ENCODE peak calls at places on chromosomes 2 and 18, in ten cellular contexts. One of them, this sample, is unnamed.

GRCh38 chr2:145034511-145034910 is 514.6 kb upstream of the ZEB2 start:
- DNase-seq in ovary: no peak
- DNase-seq in K562: no peak
- DNase-seq in GM12891: no peak
- DNase-seq in lower leg skin: no peak
- DNase-seq in stomach: no peak
- DNase-seq in adrenal gland: no peak
- DNase-seq in IMR-90: no peak
- DNase-seq in HCT116: no peak
- DNase-seq in heart left ventricle: no peak
- DNase-seq in this sample: no peak

GRCh38 chr2:143607446-143608110 is 478.4 kb downstream of the ARHGAP15 start:
- DNase-seq in ovary: no peak
- DNase-seq in K562: no peak
- DNase-seq in GM12891: no peak
- DNase-seq in lower leg skin: no peak
- DNase-seq in stomach: no peak
- DNase-seq in adrenal gland: no peak
- DNase-seq in IMR-90: peak; percentile 68
- DNase-seq in HCT116: no peak
- DNase-seq in heart left ventricle: no peak
- DNase-seq in this sample: no peak

GRCh38 chr2:64398730-64399129 is 55.2 kb upstream of the LGALSL start:
- DNase-seq in ovary: no peak
- DNase-seq in K562: no peak
- DNase-seq in GM12891: no peak
- DNase-seq in lower leg skin: no peak
- DNase-seq in stomach: no peak
- DNase-seq in adrenal gland: no peak
- DNase-seq in IMR-90: no peak
- DNase-seq in HCT116: no peak
- DNase-seq in heart left ventricle: no peak
- DNase-seq in this sample: no peak

GRCh38 chr2:65351948-65352595 is 80.3 kb downstream of the SPRED2 start:
- DNase-seq in ovary: no peak
- DNase-seq in K562: no peak
- DNase-seq in GM12891: no peak
- DNase-seq in lower leg skin: no peak
- DNase-seq in stomach: no peak
- DNase-seq in adrenal gland: no peak
- DNase-seq in IMR-90: no peak
- DNase-seq in HCT116: no peak
- DNase-seq in heart left ventricle: no peak
- DNase-seq in this sample: no peak

GRCh38 chr2:112938904-112939303 is 27.9 kb downstream of the IL37 start:
- DNase-seq in ovary: no peak
- DNase-seq in K562: no peak
- DNase-seq in GM12891: no peak
- DNase-seq in lower leg skin: no peak
- DNase-seq in stomach: peak; percentile 53
- DNase-seq in adrenal gland: no peak
- DNase-seq in IMR-90: peak; percentile 13
- DNase-seq in HCT116: peak; percentile 68
- DNase-seq in heart left ventricle: no peak
- DNase-seq in this sample: no peak

GRCh38 chr18:10689231-10689953 is 163.6 kb downstream of the NAPG start:
- DNase-seq in ovary: no peak
- DNase-seq in K562: no peak
- DNase-seq in GM12891: no peak
- DNase-seq in lower leg skin: no peak
- DNase-seq in stomach: no peak
- DNase-seq in adrenal gland: no peak
- DNase-seq in IMR-90: no peak
- DNase-seq in HCT116: no peak
- DNase-seq in heart left ventricle: no peak
- DNase-seq in this sample: no peak

GRCh38 chr2:154532004-154532403 is 166.5 kb upstream of the KCNJ3 start:
- DNase-seq in ovary: no peak
- DNase-seq in K562: no peak
- DNase-seq in GM12891: no peak
- DNase-seq in lower leg skin: no peak
- DNase-seq in stomach: no peak
- DNase-seq in adrenal gland: no peak
- DNase-seq in IMR-90: no peak
- DNase-seq in HCT116: no peak
- DNase-seq in heart left ventricle: no peak
- DNase-seq in this sample: no peak

GRCh38 chr18:76005632-76006031 is 489.4 kb downstream of the ZNF516 start:
- DNase-seq in ovary: no peak
- DNase-seq in K562: no peak
- DNase-seq in GM12891: no peak
- DNase-seq in lower leg skin: no peak
- DNase-seq in stomach: no peak
- DNase-seq in adrenal gland: no peak
- DNase-seq in IMR-90: no peak
- DNase-seq in HCT116: no peak
- DNase-seq in heart left ventricle: no peak
- DNase-seq in this sample: no peak

GRCh38 chr2:240558229-240558885 is 569 bp upstream of the ANKMY1 start:
- DNase-seq in ovary: no peak
- DNase-seq in K562: no peak
- DNase-seq in GM12891: no peak
- DNase-seq in lower leg skin: peak; percentile 80
- DNase-seq in stomach: no peak
- DNase-seq in adrenal gland: peak; percentile 16
- DNase-seq in IMR-90: no peak
- DNase-seq in HCT116: no peak
- DNase-seq in heart left ventricle: no peak
- DNase-seq in this sample: no peak

GRCh38 chr2:240560084-240560479 is at the start of gene DUSP28:
- DNase-seq in ovary: peak; percentile 90
- DNase-seq in K562: peak; percentile 86
- DNase-seq in GM12891: peak; percentile 86
- DNase-seq in lower leg skin: peak; percentile 98
- DNase-seq in stomach: peak; percentile 95
- DNase-seq in adrenal gland: peak; percentile 92
- DNase-seq in IMR-90: peak; percentile 80
- DNase-seq in HCT116: peak; percentile 72
- DNase-seq in heart left ventricle: peak; percentile 96
- DNase-seq in this sample: peak; percentile 93

GRCh38 chr2:240559271-240559670 is 886 bp upstream of the DUSP28 start:
- DNase-seq in ovary: no peak
- DNase-seq in K562: no peak
- DNase-seq in GM12891: no peak
- DNase-seq in lower leg skin: peak; percentile 73
- DNase-seq in stomach: no peak
- DNase-seq in adrenal gland: peak; percentile 24
- DNase-seq in IMR-90: no peak
- DNase-seq in HCT116: no peak
- DNase-seq in heart left ventricle: no peak
- DNase-seq in this sample: no peak

GRCh38 chr2:240561325-240561971 is 1.3 kb downstream of the DUSP28 start:
- DNase-seq in ovary: no peak
- DNase-seq in K562: no peak
- DNase-seq in GM12891: no peak
- DNase-seq in lower leg skin: peak; percentile 73
- DNase-seq in stomach: no peak
- DNase-seq in adrenal gland: peak; percentile 33
- DNase-seq in IMR-90: peak; percentile 91
- DNase-seq in HCT116: no peak
- DNase-seq in heart left ventricle: no peak
- DNase-seq in this sample: peak; percentile 68

GRCh38 chr2:240560480-240561324 is 545 bp downstream of the DUSP28 start:
- DNase-seq in ovary: peak; percentile 100
- DNase-seq in K562: peak; percentile 93
- DNase-seq in GM12891: peak; percentile 82
- DNase-seq in lower leg skin: peak; percentile 100
- DNase-seq in stomach: peak; percentile 100
- DNase-seq in adrenal gland: peak; percentile 99
- DNase-seq in IMR-90: peak; percentile 97
- DNase-seq in HCT116: peak; percentile 95
- DNase-seq in heart left ventricle: peak; percentile 100
- DNase-seq in this sample: peak; percentile 99
- TF ChIP-seq POLR2A in ovary: peak; percentile 48
- TF ChIP-seq POLR2A in K562: peak; percentile 62
- TF ChIP-seq POLR2A in GM12891: peak; percentile 82
- TF ChIP-seq POLR2A in lower leg skin: no peak
- TF ChIP-seq POLR2A in stomach: peak; percentile 43
- TF ChIP-seq POLR2A in adrenal gland: peak; percentile 88
- TF ChIP-seq POLR2A in IMR-90: peak; percentile 76
- TF ChIP-seq POLR2A in HCT116: peak; percentile 63
- TF ChIP-seq POLR2A in heart left ventricle: peak; percentile 77
- TF ChIP-seq POLR2A in this sample: peak; percentile 97

GRCh38 chr2:237549216-237550056 is 16.9 kb upstream of the PRLH start:
- DNase-seq in ovary: no peak
- DNase-seq in K562: no peak
- DNase-seq in GM12891: no peak
- DNase-seq in lower leg skin: no peak
- DNase-seq in stomach: no peak
- DNase-seq in adrenal gland: no peak
- DNase-seq in IMR-90: no peak
- DNase-seq in HCT116: no peak
- DNase-seq in heart left ventricle: no peak
- DNase-seq in this sample: no peak

GRCh38 chr2:237550057-237550415 is 16.3 kb upstream of the PRLH start:
- DNase-seq in ovary: no peak
- DNase-seq in K562: no peak
- DNase-seq in GM12891: no peak
- DNase-seq in lower leg skin: no peak
- DNase-seq in stomach: no peak
- DNase-seq in adrenal gland: no peak
- DNase-seq in IMR-90: no peak
- DNase-seq in HCT116: no peak
- DNase-seq in heart left ventricle: no peak
- DNase-seq in this sample: no peak

GRCh38 chr2:237552911-237553310 is 13.5 kb upstream of the PRLH start:
- DNase-seq in ovary: no peak
- DNase-seq in K562: no peak
- DNase-seq in GM12891: no peak
- DNase-seq in lower leg skin: no peak
- DNase-seq in stomach: no peak
- DNase-seq in adrenal gland: no peak
- DNase-seq in IMR-90: no peak
- DNase-seq in HCT116: no peak
- DNase-seq in heart left ventricle: no peak
- DNase-seq in this sample: no peak

GRCh38 chr2:237553959-237554358 is 12.4 kb upstream of the PRLH start:
- DNase-seq in ovary: no peak
- DNase-seq in K562: no peak
- DNase-seq in GM12891: no peak
- DNase-seq in lower leg skin: no peak
- DNase-seq in stomach: no peak
- DNase-seq in adrenal gland: no peak
- DNase-seq in IMR-90: no peak
- DNase-seq in HCT116: no peak
- DNase-seq in heart left ventricle: no peak
- DNase-seq in this sample: no peak

DNA sequence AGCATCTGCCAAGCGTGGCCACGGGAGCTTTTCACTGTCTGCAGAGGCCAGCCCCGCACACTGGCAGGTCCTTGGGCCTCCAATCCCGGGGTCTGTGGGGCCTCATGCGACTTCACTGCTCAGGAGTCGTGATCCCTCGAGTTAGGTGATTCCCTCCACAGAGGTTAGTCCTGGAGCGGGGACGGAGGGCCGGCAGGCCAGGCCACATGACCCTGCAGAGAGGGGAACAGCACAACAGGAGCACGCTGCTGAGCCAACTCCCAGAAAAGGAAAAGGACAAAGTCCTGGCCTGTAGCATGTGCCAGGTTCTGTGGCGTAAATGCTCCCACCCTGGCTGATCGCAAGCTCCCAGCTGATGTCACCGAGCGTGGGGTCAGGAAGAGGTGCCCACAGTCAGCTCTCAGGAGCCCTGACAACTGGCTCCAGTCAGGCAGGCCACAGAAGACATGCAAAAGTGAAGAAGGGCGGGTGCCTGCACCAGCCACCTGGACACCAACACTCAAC is 15.3 kb upstream of the PRLH start:
- DNase-seq in ovary: no peak
- DNase-seq in K562: no peak
- DNase-seq in GM12891: no peak
- DNase-seq in lower leg skin: no peak
- DNase-seq in stomach: no peak
- DNase-seq in adrenal gland: no peak
- DNase-seq in IMR-90: no peak
- DNase-seq in HCT116: no peak
- DNase-seq in heart left ventricle: no peak
- DNase-seq in this sample: no peak
- TF ChIP-seq POLR2A in ovary: no peak
- TF ChIP-seq POLR2A in K562: no peak
- TF ChIP-seq POLR2A in GM12891: no peak
- TF ChIP-seq POLR2A in lower leg skin: no peak
- TF ChIP-seq POLR2A in stomach: no peak
- TF ChIP-seq POLR2A in adrenal gland: no peak
- TF ChIP-seq POLR2A in IMR-90: no peak
- TF ChIP-seq POLR2A in HCT116: no peak
- TF ChIP-seq POLR2A in heart left ventricle: no peak
- TF ChIP-seq POLR2A in this sample: no peak

GRCh38 chr2:96760036-96760985 is at the start of gene CNNM4:
- DNase-seq in ovary: peak; percentile 93
- DNase-seq in K562: peak; percentile 95
- DNase-seq in GM12891: peak; percentile 85
- DNase-seq in lower leg skin: peak; percentile 98
- DNase-seq in stomach: peak; percentile 97
- DNase-seq in adrenal gland: peak; percentile 94
- DNase-seq in IMR-90: peak; percentile 86
- DNase-seq in HCT116: peak; percentile 84
- DNase-seq in heart left ventricle: peak; percentile 98
- DNase-seq in this sample: peak; percentile 96

GRCh38 chr2:96764253-96764637 is 3.5 kb downstream of the CNNM4 start:
- DNase-seq in ovary: no peak
- DNase-seq in K562: peak; percentile 37
- DNase-seq in GM12891: no peak
- DNase-seq in lower leg skin: no peak
- DNase-seq in stomach: peak; percentile 34
- DNase-seq in adrenal gland: no peak
- DNase-seq in IMR-90: no peak
- DNase-seq in HCT116: no peak
- DNase-seq in heart left ventricle: no peak
- DNase-seq in this sample: peak; percentile 20

GRCh38 chr2:96762529-96763253 is 2.0 kb downstream of the CNNM4 start:
- DNase-seq in ovary: no peak
- DNase-seq in K562: peak; percentile 11
- DNase-seq in GM12891: no peak
- DNase-seq in lower leg skin: no peak
- DNase-seq in stomach: no peak
- DNase-seq in adrenal gland: no peak
- DNase-seq in IMR-90: no peak
- DNase-seq in HCT116: no peak
- DNase-seq in heart left ventricle: no peak
- DNase-seq in this sample: peak; percentile 19

GRCh38 chr2:96760986-96761832 is 507 bp downstream of the CNNM4 start:
- DNase-seq in ovary: peak; percentile 52
- DNase-seq in K562: peak; percentile 37
- DNase-seq in GM12891: no peak
- DNase-seq in lower leg skin: peak; percentile 90
- DNase-seq in stomach: peak; percentile 43
- DNase-seq in adrenal gland: peak; percentile 43
- DNase-seq in IMR-90: no peak
- DNase-seq in HCT116: no peak
- DNase-seq in heart left ventricle: peak; percentile 77
- DNase-seq in this sample: no peak

DNA sequence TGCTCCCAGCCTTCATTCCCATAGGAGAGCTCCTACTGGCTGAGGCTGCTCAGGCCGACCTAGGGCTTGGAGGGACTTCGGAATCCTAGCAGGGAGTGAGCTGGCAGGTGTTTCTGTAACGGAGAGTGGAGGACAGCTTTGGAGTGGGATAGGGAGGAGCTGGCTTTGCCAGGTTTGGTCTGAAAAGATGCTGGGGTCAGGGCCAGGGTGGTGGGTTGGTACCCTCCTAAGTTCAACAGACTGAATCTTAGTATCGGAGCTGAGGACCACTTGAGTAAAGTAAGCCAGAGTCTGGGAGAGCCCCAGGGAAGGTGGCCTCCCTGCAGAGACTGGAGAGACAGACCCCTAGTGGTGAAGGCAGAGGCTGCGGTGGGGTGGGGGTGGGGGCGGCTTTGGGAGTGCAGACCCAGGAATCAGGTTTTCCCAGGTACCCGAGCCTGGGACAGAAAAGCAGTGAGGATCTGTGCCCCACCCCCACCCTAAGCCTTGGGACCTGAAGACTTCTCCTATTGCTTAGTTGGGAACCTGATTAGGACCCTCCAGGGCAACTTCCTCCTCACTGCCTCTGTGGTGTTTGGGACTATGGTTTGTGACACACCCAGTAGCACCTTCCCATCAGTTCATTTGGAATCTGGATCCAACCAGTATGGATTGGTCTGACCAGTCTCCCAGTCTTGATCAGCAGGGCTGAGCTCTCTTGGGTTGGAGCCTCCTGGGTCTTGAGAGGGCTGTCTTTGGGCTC is 3.0 kb downstream of the CNNM4 start:
- DNase-seq in ovary: no peak
- DNase-seq in K562: peak; percentile 75
- DNase-seq in GM12891: no peak
- DNase-seq in lower leg skin: no peak
- DNase-seq in stomach: no peak
- DNase-seq in adrenal gland: no peak
- DNase-seq in IMR-90: no peak
- DNase-seq in HCT116: no peak
- DNase-seq in heart left ventricle: no peak
- DNase-seq in this sample: peak; percentile 29
- TF ChIP-seq POLR2A in ovary: no peak
- TF ChIP-seq POLR2A in K562: no peak
- TF ChIP-seq POLR2A in GM12891: no peak
- TF ChIP-seq POLR2A in lower leg skin: no peak
- TF ChIP-seq POLR2A in stomach: no peak
- TF ChIP-seq POLR2A in adrenal gland: no peak
- TF ChIP-seq POLR2A in IMR-90: no peak
- TF ChIP-seq POLR2A in HCT116: no peak
- TF ChIP-seq POLR2A in heart left ventricle: no peak
- TF ChIP-seq POLR2A in this sample: no peak

GRCh38 chr18:49564435-49564834 is 2.6 kb downstream of the LIPG start:
- DNase-seq in ovary: no peak
- DNase-seq in K562: no peak
- DNase-seq in GM12891: no peak
- DNase-seq in lower leg skin: no peak
- DNase-seq in stomach: no peak
- DNase-seq in adrenal gland: no peak
- DNase-seq in IMR-90: no peak
- DNase-seq in HCT116: no peak
- DNase-seq in heart left ventricle: no peak
- DNase-seq in this sample: no peak
- TF ChIP-seq POLR2A in ovary: no peak
- TF ChIP-seq POLR2A in K562: no peak
- TF ChIP-seq POLR2A in GM12891: no peak
- TF ChIP-seq POLR2A in lower leg skin: no peak
- TF ChIP-seq POLR2A in stomach: no peak
- TF ChIP-seq POLR2A in adrenal gland: no peak
- TF ChIP-seq POLR2A in IMR-90: no peak
- TF ChIP-seq POLR2A in HCT116: no peak
- TF ChIP-seq POLR2A in heart left ventricle: no peak
- TF ChIP-seq POLR2A in this sample: no peak